ENCODE peak calls at places on chromosome 5, in six cellular contexts. O is NCI-H1105; Q is fibroblast of the conjunctiva; R is HepG2; W is heart left ventricle; U is activated naive CD8-positive, alpha-beta T cell treated with anti-CD3 and anti-CD28 coated beads for 36 hours. G is an unnamed sample.

GRCh38 chr5:20615888-20616563 is 628.0 kb upstream of the CDH18 start:
- DNase-seq in U (no peak), R (no peak), W (no peak), Q (no peak), O (peak), G (no peak)

GRCh38 chr5:92885950-92886349 is 695.1 kb downstream of the NR2F1-AS1 start:
- DNase-seq in W (no peak), O (no peak), R (peak), Q (no peak), U (no peak), G (no peak)

GRCh38 chr5:67214713-67215591 is 18.4 kb upstream of the CD180 start:
- DNase-seq in O (no peak), Q (no peak), W (no peak), U (no peak), R (no peak), G (no peak)

GRCh38 chr5:170540276-170540675 is 36.5 kb downstream of the KCNIP1 start:
- DNase-seq in O (no peak), U (no peak), R (no peak), W (no peak), Q (no peak), G (no peak)

GRCh38 chr5:27316283-27316675 is 277.9 kb upstream of the CDH9 start:
- DNase-seq in Q (no peak), U (no peak), O (no peak), W (no peak), R (no peak), G (peak)

GRCh38 chr5:176818391-176819098 is 8.2 kb downstream of the UNC5A start:
- DNase-seq in O (no peak), U (peak), Q (no peak), R (peak), W (peak), G (no peak)

GRCh38 chr5:124746252-124746915 is at the start of gene ZNF608:
- DNase-seq in Q (peak), R (peak), U (no peak), W (no peak), O (peak), G (peak)

GRCh38 chr5:150053231-150053626 is 33.1 kb downstream of the CSF1R start:
- DNase-seq in R (no peak), U (no peak), W (no peak), Q (no peak), O (no peak), G (peak)

GRCh38 chr5:35557199-35557598 is 60.5 kb upstream of the SPEF2 start:
- DNase-seq in O (no peak), U (no peak), Q (no peak), R (no peak), W (no peak), G (no peak)